ENCODE peak calls at places on chromosome 4, in four cellular contexts. K is H9; J is stimulated activated CD8-positive, alpha-beta memory T cell treated with anti-CD3 and anti-CD28 coated beads, Interleukin-15, amount 100 ng/mL, for 24 hours; T is upper lobe of left lung. A is an unnamed sample.
A peak's percentile ranks its signal among the peaks of the same experiment; 100 is the strongest.

GRCh38 chr4:48268956-48269860 is at the start of gene TEC:
- DNase-seq in K (peak; percentile 75), T (peak; percentile 70), J (peak; percentile 6), A (no peak)

GRCh38 chr4:125316391-125316780 is 1.6 kb downstream of the FAT4 start:
- DNase-seq in K (peak; percentile 56), T (peak; percentile 53), J (no peak), A (no peak)

GRCh38 chr4:184097240-184097619 is 120.4 kb downstream of the ENPP6 start:
- DNase-seq in J (no peak), K (peak; percentile 91), T (peak; percentile 39), A (no peak)

GRCh38 chr4:148056879-148057278 is 325.0 kb downstream of the ARHGAP10 start:
- DNase-seq in K (peak; percentile 64), T (peak; percentile 68), J (no peak), A (no peak)

GRCh38 chr4:8439168-8439567 is 1.4 kb downstream of the ACOX3 start:
- DNase-seq in K (no peak), J (no peak), T (no peak), A (no peak)

GRCh38 chr4:10086506-10087120 is 30.0 kb downstream of the WDR1 start:
- DNase-seq in J (no peak), K (no peak), T (no peak), A (no peak)

GRCh38 chr4:42391356-42391675 is 6.0 kb upstream of the SHISA3 start:
- DNase-seq in J (no peak), T (no peak), K (no peak), A (no peak)

GRCh38 chr4:175127314-175127713 is 209.2 kb downstream of the ADAM29 start:
- DNase-seq in J (no peak), T (no peak), K (no peak), A (no peak)

GRCh38 chr4:83582289-83582756 is 46.4 kb downstream of the GPAT3 start:
- DNase-seq in K (no peak), T (no peak), J (no peak), A (no peak)

GRCh38 chr4:54683616-54684346 is 26.0 kb downstream of the KIT start:
- DNase-seq in J (no peak), T (peak; percentile 40), K (peak; percentile 41), A (no peak)